ENCODE peak calls at places on chromosome 19, in eight cellular contexts. A is T1000; W is DMS79; V is DMS153; P is HS-5; H is AG04450; R is foreskin melanocyte; K is activated CD8-positive, alpha-beta T cell treated with anti-CD3 and anti-CD28 coated beads, Interleukin-2, amount 10 ng/mL, durations not matched to agents 7 days and 5 days. E is an unnamed sample.

GRCh38 chr19:57305056-57305455 is 15.2 kb upstream of the ZNF543 start:
- DNase-seq in R (no peak), V (no peak), P (no peak), W (no peak), H (no peak), K (no peak), A (no peak), E (no peak)

GRCh38 chr19:9945319-9945966 is 9.1 kb upstream of the OLFM2 start:
- DNase-seq in V (no peak), W (no peak), K (no peak), H (peak), R (peak), A (no peak), P (peak), E (no peak)

GRCh38 chr19:30209617-30210600 is 162.3 kb upstream of the ZNF536 start:
- DNase-seq in K (no peak), V (no peak), H (no peak), A (no peak), P (no peak), R (no peak), W (no peak), E (no peak)

GRCh38 chr19:47641891-47642485 is 33.1 kb downstream of the BICRA start:
- DNase-seq in K (no peak), W (peak), P (no peak), V (peak), A (no peak), H (no peak), R (no peak), E (no peak)

GRCh38 chr19:46113726-46114125 is 10.8 kb downstream of the IGFL3 start:
- DNase-seq in H (no peak), V (no peak), P (no peak), A (no peak), R (no peak), K (no peak), W (no peak), E (no peak)

GRCh38 chr19:35144600-35145436 is 1.8 kb downstream of the FXYD7 start:
- DNase-seq in V (no peak), P (no peak), A (peak), K (peak), R (no peak), H (no peak), W (peak), E (peak)

GRCh38 chr19:46056536-46056935 is 15.7 kb upstream of the IGFL4 start:
- DNase-seq in K (no peak), W (no peak), H (no peak), A (no peak), P (no peak), R (peak), V (no peak), E (no peak)

GRCh38 chr19:49067554-49067953 is 2.9 kb upstream of the NTF4 start:
- DNase-seq in P (no peak), H (no peak), A (no peak), R (no peak), V (no peak), W (no peak), K (no peak), E (no peak)

GRCh38 chr19:13228561-13228960 is 78.3 kb downstream of the IER2 start:
- DNase-seq in K (no peak), V (no peak), P (no peak), H (no peak), A (no peak), W (no peak), R (no peak), E (no peak)